ENCODE peak calls at places on chromosomes 12 and 14, in five cellular contexts. H is Calu3, K is choroid plexus epithelial cell, D is astrocyte of the hippocampus, W is left cardiac atrium. S is an unnamed sample.

GRCh38 chr14:101776315-101776714 is 14.8 kb downstream of the PPP2R5C start:
- DNase-seq in H (no peak), K (no peak), D (no peak), W (no peak), S (no peak)

GRCh38 chr14:23149745-23150144 is 30.7 kb upstream of the CEBPE start:
- DNase-seq in H (no peak), K (no peak), D (no peak), W (no peak), S (no peak)

GRCh38 chr12:82635263-82635662 is 51.4 kb upstream of the TMTC2 start:
- DNase-seq in H (no peak), K (no peak), D (no peak), W (no peak), S (no peak)

GRCh38 chr12:15364221-15365170 is 42.2 kb downstream of the PTPRO start:
- DNase-seq in H (peak; percentile 55), K (no peak), D (peak; percentile 9), W (no peak), S (no peak)

GRCh38 chr12:49644620-49644994 is 21.2 kb downstream of the PRPF40B start:
- DNase-seq in H (peak; percentile 68), K (peak; percentile 87), D (peak; percentile 89), W (peak; percentile 84), S (peak; percentile 66)

GRCh38 chr14:51507556-51508511 is 143.9 kb upstream of the FRMD6 start:
- DNase-seq in H (no peak), K (peak; percentile 64), D (peak; percentile 84), W (peak; percentile 57), S (peak; percentile 84)

GRCh38 chr12:102948941-102949352 is 8.5 kb upstream of the ASCL1 start:
- DNase-seq in H (peak; percentile 70), K (peak; percentile 64), D (peak; percentile 70), W (no peak), S (peak; percentile 61)

GRCh38 chr12:56160160-56160763 is 2.1 kb downstream of the MYL6 start:
- DNase-seq in H (no peak), K (peak; percentile 58), D (peak; percentile 17), W (no peak), S (no peak)